ENCODE peak calls at places on chromosome 22, in five cellular contexts. W, V, M, C and E are unnamed samples.
A peak's percentile ranks its signal among the peaks of the same experiment; 100 is the strongest.

GRCh38 chr22:41516462-41516861 is 27.8 kb downstream of the POLR3H start:
- DNase-seq in W (no peak), M (no peak), C (no peak), V (no peak), E (no peak)

GRCh38 chr22:40922484-40923303 is 28.5 kb upstream of the RBX1 start:
- DNase-seq in M (no peak), C (peak; percentile 38), V (peak; percentile 28), W (peak; percentile 29), E (peak; percentile 47)

GRCh38 chr22:30575011-30575671 is 676 bp upstream of the GAL3ST1 start:
- DNase-seq in W (no peak), C (peak; percentile 12), V (no peak), M (no peak), E (no peak)

GRCh38 chr22:37419916-37420655 is 7.2 kb downstream of the ELFN2 start:
- DNase-seq in W (no peak), V (peak; percentile 49), M (no peak), C (no peak), E (no peak)

GRCh38 chr22:22816766-22817410 is 70.7 kb upstream of the IGLL5 start:
- DNase-seq in M (no peak), W (no peak), C (no peak), V (no peak), E (no peak)

GRCh38 chr22:49676230-49676629 is 151.4 kb downstream of the BRD1 start:
- DNase-seq in M (no peak), W (no peak), C (no peak), V (no peak), E (no peak)

GRCh38 chr22:29146771-29147170 is 58.9 kb upstream of the EMID1 start:
- DNase-seq in M (no peak), C (no peak), W (no peak), V (no peak), E (no peak)

GRCh38 chr22:27224485-27225364 is 567.3 kb downstream of the MIAT start:
- DNase-seq in W (no peak), V (no peak), M (no peak), C (no peak), E (no peak)

GRCh38 chr22:23481369-23481768 is 98.7 kb downstream of the IGLL1 start:
- DNase-seq in W (no peak), M (no peak), C (no peak), V (no peak), E (no peak)

GRCh38 chr22:45314054-45314721 is 4.5 kb downstream of the FAM118A start:
- DNase-seq in M (no peak), W (no peak), C (no peak), V (no peak), E (no peak)

GRCh38 chr22:45905924-45906865 is 70.8 kb downstream of the WNT7B start:
- DNase-seq in M (no peak), C (peak; percentile 58), V (no peak), W (no peak), E (no peak)

GRCh38 chr22:17368144-17368726 is 1.0 kb upstream of the CECR2 start:
- DNase-seq in V (no peak), W (no peak), C (no peak), M (no peak), E (no peak)

GRCh38 chr22:32331918-32332725 is 25.5 kb upstream of the RFPL3 start:
- DNase-seq in W (no peak), M (no peak), C (no peak), V (no peak), E (no peak)

GRCh38 chr22:43011079-43011478 is 3.9 kb downstream of the PACSIN2 start:
- DNase-seq in V (no peak), C (no peak), W (no peak), M (no peak), E (no peak)

GRCh38 chr22:20141186-20142077 is 9.4 kb downstream of the CCDC188 start:
- DNase-seq in C (no peak), V (no peak), W (no peak), M (no peak), E (no peak)

GRCh38 chr22:30941363-30941740 is 27.2 kb downstream of the MORC2 start:
- DNase-seq in W (no peak), C (no peak), M (no peak), V (no peak), E (no peak)

GRCh38 chr22:17606472-17606871 is 22.1 kb downstream of the ATP6V1E1 start:
- DNase-seq in W (no peak), V (no peak), C (peak; percentile 54), M (no peak), E (no peak)

GRCh38 chr22:43726964-43727543 is 85.1 kb downstream of the EFCAB6 start:
- DNase-seq in W (no peak), M (no peak), C (no peak), V (no peak), E (no peak)

GRCh38 chr22:50489363-50490243 is 2.9 kb downstream of the MIOX start:
- DNase-seq in W (no peak), C (no peak), V (no peak), M (no peak), E (no peak)